ENCODE peak calls at places on chromosome 5, in five cellular contexts. One of them, this sample, is unnamed.

GRCh38 chr5:171596391-171596878 is 177.0 kb downstream of the FGF18 start:
- DNase-seq in AG09319: peak
- DNase-seq in EL: peak
- DNase-seq in ovary: peak
- DNase-seq in effector memory CD4-positive, alpha-beta T cell: no peak
- DNase-seq in this sample: no peak

GRCh38 chr5:107772418-107773310 is 101.9 kb upstream of the EFNA5 start:
- DNase-seq in ovary: no peak
- DNase-seq in effector memory CD4-positive, alpha-beta T cell: no peak
- DNase-seq in AG09319: no peak
- DNase-seq in EL: no peak
- DNase-seq in this sample: no peak

GRCh38 chr5:137367951-137368350 is 131.2 kb downstream of the SPOCK1 start:
- DNase-seq in EL: no peak
- DNase-seq in ovary: no peak
- DNase-seq in effector memory CD4-positive, alpha-beta T cell: no peak
- DNase-seq in AG09319: no peak
- DNase-seq in this sample: no peak

GRCh38 chr5:90949469-90950358 is 391.1 kb downstream of the ADGRV1 start:
- DNase-seq in effector memory CD4-positive, alpha-beta T cell: no peak
- DNase-seq in EL: no peak
- DNase-seq in ovary: no peak
- DNase-seq in AG09319: no peak
- DNase-seq in this sample: no peak

GRCh38 chr5:141245250-141245717 is at the start of gene PCDHB15:
- DNase-seq in AG09319: no peak
- DNase-seq in EL: peak
- DNase-seq in ovary: peak
- DNase-seq in effector memory CD4-positive, alpha-beta T cell: no peak
- DNase-seq in this sample: no peak

GRCh38 chr5:120366047-120366446 is 98.1 kb upstream of the PRR16 start:
- DNase-seq in EL: peak
- DNase-seq in effector memory CD4-positive, alpha-beta T cell: no peak
- DNase-seq in ovary: no peak
- DNase-seq in AG09319: no peak
- DNase-seq in this sample: no peak

GRCh38 chr5:33890147-33890546 is 1.6 kb downstream of the ADAMTS12 start:
- DNase-seq in AG09319: no peak
- DNase-seq in ovary: no peak
- DNase-seq in EL: peak
- DNase-seq in effector memory CD4-positive, alpha-beta T cell: no peak
- DNase-seq in this sample: no peak

GRCh38 chr5:138346889-138347288 is 5.6 kb upstream of the KDM3B start:
- DNase-seq in effector memory CD4-positive, alpha-beta T cell: no peak
- DNase-seq in EL: no peak
- DNase-seq in AG09319: no peak
- DNase-seq in ovary: no peak
- DNase-seq in this sample: no peak

GRCh38 chr5:78553991-78554390 is 94.6 kb downstream of the LHFPL2 start:
- DNase-seq in ovary: no peak
- DNase-seq in AG09319: no peak
- DNase-seq in effector memory CD4-positive, alpha-beta T cell: no peak
- DNase-seq in EL: no peak
- DNase-seq in this sample: no peak

GRCh38 chr5:154815684-154816247 is 34.6 kb downstream of the FAXDC2 start:
- DNase-seq in effector memory CD4-positive, alpha-beta T cell: no peak
- DNase-seq in EL: no peak
- DNase-seq in ovary: no peak
- DNase-seq in AG09319: no peak
- DNase-seq in this sample: no peak

GRCh38 chr5:37029436-37029835 is 152.9 kb downstream of the NIPBL start:
- DNase-seq in ovary: no peak
- DNase-seq in EL: no peak
- DNase-seq in effector memory CD4-positive, alpha-beta T cell: no peak
- DNase-seq in AG09319: no peak
- DNase-seq in this sample: no peak

GRCh38 chr5:53679261-53679660 is 118.8 kb downstream of the NDUFS4 start:
- DNase-seq in AG09319: no peak
- DNase-seq in effector memory CD4-positive, alpha-beta T cell: no peak
- DNase-seq in EL: peak
- DNase-seq in ovary: no peak
- DNase-seq in this sample: peak

GRCh38 chr5:82659114-82659513 is 381.0 kb upstream of the RPS23 start:
- DNase-seq in EL: no peak
- DNase-seq in effector memory CD4-positive, alpha-beta T cell: no peak
- DNase-seq in AG09319: no peak
- DNase-seq in ovary: no peak
- DNase-seq in this sample: no peak

GRCh38 chr5:77957-78804 is 13.8 kb upstream of the PLEKHG4B start:
- DNase-seq in EL: peak
- DNase-seq in ovary: no peak
- DNase-seq in effector memory CD4-positive, alpha-beta T cell: no peak
- DNase-seq in AG09319: no peak
- DNase-seq in this sample: peak

GRCh38 chr5:14148890-14149671 is 5.9 kb downstream of the TRIO start:
- DNase-seq in AG09319: no peak
- DNase-seq in ovary: no peak
- DNase-seq in effector memory CD4-positive, alpha-beta T cell: no peak
- DNase-seq in EL: no peak
- DNase-seq in this sample: no peak

GRCh38 chr5:175347027-175347426 is 97.0 kb downstream of the DRD1 start:
- DNase-seq in EL: peak
- DNase-seq in AG09319: no peak
- DNase-seq in ovary: no peak
- DNase-seq in effector memory CD4-positive, alpha-beta T cell: no peak
- DNase-seq in this sample: peak

GRCh38 chr5:140806834-140807775 is at the start of gene PCDHA4:
- DNase-seq in AG09319: no peak
- DNase-seq in ovary: peak
- DNase-seq in EL: peak
- DNase-seq in effector memory CD4-positive, alpha-beta T cell: no peak
- DNase-seq in this sample: no peak

GRCh38 chr5:37552770-37553719 is 173.9 kb downstream of the WDR70 start:
- DNase-seq in effector memory CD4-positive, alpha-beta T cell: no peak
- DNase-seq in AG09319: no peak
- DNase-seq in ovary: no peak
- DNase-seq in EL: peak
- DNase-seq in this sample: peak

GRCh38 chr5:140327589-140327988 is 18.8 kb downstream of the HBEGF start:
- DNase-seq in EL: no peak
- DNase-seq in effector memory CD4-positive, alpha-beta T cell: no peak
- DNase-seq in ovary: no peak
- DNase-seq in AG09319: no peak
- DNase-seq in this sample: no peak

GRCh38 chr5:14777932-14778788 is 93.4 kb downstream of the ANKH start:
- DNase-seq in EL: no peak
- DNase-seq in AG09319: no peak
- DNase-seq in effector memory CD4-positive, alpha-beta T cell: no peak
- DNase-seq in ovary: no peak
- DNase-seq in this sample: no peak

This sample was measured in AG09309.